ENCODE peak calls at places on chromosomes 2 and 18, in seven cellular contexts. L is Peyer's patch, P is heart left ventricle, F is transverse colon, G is ovary, N is fibroblast of pulmonary artery, R is kidney epithelial cell. X is an unnamed sample.

GRCh38 chr2:215465246-215465645 is 29.4 kb upstream of the FN1 start:
- DNase-seq in L (no peak), P (no peak), F (no peak), G (no peak), N (peak; percentile 69), R (no peak), X (no peak)

GRCh38 chr2:22894761-22895160 is 490.2 kb upstream of the KLHL29 start:
- DNase-seq in L (no peak), P (no peak), F (no peak), G (no peak), N (no peak), R (no peak), X (no peak)

GRCh38 chr2:198874502-198874858 is 583.3 kb downstream of the SATB2 start:
- DNase-seq in L (no peak), P (no peak), F (no peak), G (no peak), N (no peak), R (no peak), X (no peak)

GRCh38 chr18:35397976-35398375 is 20.8 kb upstream of the ZNF396 start:
- DNase-seq in L (no peak), P (no peak), F (no peak), G (no peak), N (no peak), R (no peak), X (no peak)

GRCh38 chr2:61460168-61460567 is 10.7 kb downstream of the USP34 start:
- DNase-seq in L (no peak), P (no peak), F (no peak), G (no peak), N (peak; percentile 88), R (peak; percentile 52), X (no peak)

GRCh38 chr2:118122768-118123335 is 34.6 kb downstream of the INSIG2 start:
- DNase-seq in L (no peak), P (no peak), F (no peak), G (no peak), N (no peak), R (peak; percentile 53), X (no peak)

GRCh38 chr2:138356178-138356577 is 145.4 kb upstream of the SPOPL start:
- DNase-seq in L (no peak), P (no peak), F (no peak), G (peak; percentile 26), N (peak; percentile 88), R (no peak), X (peak; percentile 57)

GRCh38 chr18:32919799-32920198 is 147.0 kb upstream of the KLHL14 start:
- DNase-seq in L (peak; percentile 76), P (no peak), F (peak; percentile 8), G (no peak), N (peak; percentile 3), R (no peak), X (no peak)

GRCh38 chr2:29147963-29148362 is 32.7 kb downstream of the CLIP4 start:
- DNase-seq in L (no peak), P (no peak), F (no peak), G (no peak), N (no peak), R (no peak), X (no peak)

GRCh38 chr2:118689033-118689432 is 158.4 kb downstream of the EN1 start:
- DNase-seq in L (no peak), P (no peak), F (no peak), G (no peak), N (no peak), R (no peak), X (no peak)

GRCh38 chr2:228917195-228917594 is 353.9 kb downstream of the PID1 start:
- DNase-seq in L (no peak), P (no peak), F (no peak), G (no peak), N (peak; percentile 71), R (no peak), X (no peak)

GRCh38 chr18:46051731-46052461 is 20.2 kb downstream of the PSTPIP2 start:
- DNase-seq in L (no peak), P (no peak), F (no peak), G (no peak), N (peak; percentile 90), R (peak; percentile 89), X (no peak)

GRCh38 chr2:119264781-119265692 is 41.4 kb downstream of the STEAP3 start:
- DNase-seq in L (peak; percentile 66), P (peak; percentile 33), F (peak; percentile 50), G (no peak), N (peak; percentile 68), R (no peak), X (no peak)

GRCh38 chr18:32455346-32455745 is 15.3 kb downstream of the GAREM1 start:
- DNase-seq in L (no peak), P (no peak), F (no peak), G (no peak), N (no peak), R (no peak), X (no peak)

GRCh38 chr2:11864724-11865123 is 118.3 kb downstream of the LPIN1 start:
- DNase-seq in L (no peak), P (no peak), F (no peak), G (no peak), N (no peak), R (no peak), X (no peak)

GRCh38 chr2:44972771-44973535 is 31.5 kb downstream of the SIX3 start:
- DNase-seq in L (no peak), P (no peak), F (no peak), G (no peak), N (no peak), R (no peak), X (no peak)

GRCh38 chr18:58338961-58339722 is 289.7 kb downstream of the ALPK2 start:
- DNase-seq in L (no peak), P (no peak), F (no peak), G (peak; percentile 55), N (peak; percentile 32), R (no peak), X (peak; percentile 18)

GRCh38 chr18:48777026-48777736 is 173.6 kb downstream of the SMAD7 start:
- DNase-seq in L (peak; percentile 84), P (peak; percentile 70), F (peak; percentile 74), G (peak; percentile 64), N (peak; percentile 56), R (no peak), X (no peak)

GRCh38 chr18:71001597-71001996 is 712.8 kb downstream of the SOCS6 start:
- DNase-seq in L (no peak), P (no peak), F (no peak), G (no peak), N (peak; percentile 13), R (no peak), X (no peak)

DNA sequence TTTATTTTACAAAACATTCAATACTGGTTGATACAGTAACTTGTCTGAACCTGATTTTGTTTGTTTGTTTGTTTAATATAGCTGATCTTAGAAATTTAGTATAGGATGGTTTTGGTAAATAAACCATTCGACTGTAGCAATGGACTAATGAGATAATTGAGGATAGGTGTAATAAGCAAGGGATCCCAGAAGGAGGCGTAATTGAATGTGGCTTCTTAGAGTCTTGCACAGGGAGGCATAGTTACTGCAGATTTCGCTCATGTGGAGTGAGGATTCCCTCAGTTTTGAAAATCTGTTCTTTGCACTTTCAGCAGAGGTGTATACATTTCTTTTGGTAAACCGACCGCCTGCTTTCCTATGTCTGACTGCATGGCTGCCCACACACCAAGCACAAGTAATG is 709.6 kb downstream of the SOCS6 start:
- DNase-seq in L (no peak), P (no peak), F (no peak), G (no peak), N (peak; percentile 35), R (no peak), X (no peak)
- TF ChIP-seq CTCF in L (no peak), P (no peak), F (no peak), G (no peak), N (peak; percentile 31), R (peak; percentile 6), X (no peak)

GRCh38 chr2:225033440-225034390 is 8.6 kb downstream of the DOCK10 start:
- DNase-seq in L (no peak), P (no peak), F (no peak), G (no peak), N (no peak), R (no peak), X (no peak)

GRCh38 chr2:225038076-225038571 is 4.1 kb downstream of the DOCK10 start:
- DNase-seq in L (no peak), P (no peak), F (no peak), G (no peak), N (no peak), R (no peak), X (no peak)

GRCh38 chr2:225040862-225041209 is 1.4 kb downstream of the DOCK10 start:
- DNase-seq in L (no peak), P (no peak), F (peak; percentile 25), G (peak; percentile 17), N (no peak), R (no peak), X (no peak)

GRCh38 chr2:225036431-225036830 is 5.8 kb downstream of the DOCK10 start:
- DNase-seq in L (no peak), P (no peak), F (no peak), G (no peak), N (no peak), R (no peak), X (no peak)

GRCh38 chr2:225037374-225038075 is 4.7 kb downstream of the DOCK10 start:
- DNase-seq in L (no peak), P (no peak), F (no peak), G (no peak), N (no peak), R (no peak), X (no peak)
- H3K4me3 ChIP-seq in L (no peak overlapping the region), P (no peak overlapping the region), F (no peak overlapping the region), G (no peak overlapping the region), N (no peak overlapping the region), R (no peak overlapping the region), X (no peak overlapping the region)

GRCh38 chr2:234615643-234616356 is 118.9 kb upstream of the ARL4C start:
- DNase-seq in L (no peak), P (no peak), F (no peak), G (no peak), N (no peak), R (no peak), X (no peak)

GRCh38 chr2:234608946-234609345 is 112.1 kb upstream of the ARL4C start:
- DNase-seq in L (no peak), P (no peak), F (no peak), G (no peak), N (no peak), R (no peak), X (no peak)

GRCh38 chr2:234606906-234607305 is 110.0 kb upstream of the ARL4C start:
- DNase-seq in L (no peak), P (no peak), F (no peak), G (no peak), N (no peak), R (peak; percentile 86), X (no peak)

GRCh38 chr2:234607691-234608090 is 110.8 kb upstream of the ARL4C start:
- DNase-seq in L (no peak), P (no peak), F (no peak), G (no peak), N (no peak), R (no peak), X (no peak)

DNA sequence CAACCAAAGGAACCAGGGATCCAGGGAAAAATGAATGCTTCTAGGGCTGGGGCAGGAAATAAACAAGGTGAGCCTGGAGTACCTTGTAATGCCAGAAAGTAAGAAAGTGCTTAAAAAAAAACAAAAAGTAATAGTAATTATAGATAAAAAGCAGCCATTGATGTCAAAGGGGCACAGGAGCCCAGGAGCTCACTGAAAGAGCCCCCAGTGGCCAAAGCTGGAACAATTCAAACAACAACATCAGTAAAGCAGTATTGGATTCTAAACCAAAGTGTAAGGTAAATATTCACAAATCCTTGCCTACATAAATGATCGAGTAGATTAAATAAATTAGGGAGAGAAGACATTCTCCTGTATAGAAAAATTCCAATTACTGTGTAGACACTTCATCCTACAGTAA is 114.3 kb upstream of the ARL4C start:
- DNase-seq in L (no peak), P (no peak), F (no peak), G (no peak), N (no peak), R (no peak), X (no peak)
- TF ChIP-seq CTCF in L (no peak), P (no peak), F (no peak), G (no peak), N (peak; percentile 38), R (peak; percentile 29), X (peak; percentile 39)

GRCh38 chr2:25213229-25213628 is 44.8 kb upstream of the POMC start:
- DNase-seq in L (no peak), P (no peak), F (no peak), G (no peak), N (no peak), R (no peak), X (no peak)
- H3K4me3 ChIP-seq in L (no peak overlapping the region), P (no peak overlapping the region), F (no peak overlapping the region), G (no peak overlapping the region), N (no peak overlapping the region), R (no peak overlapping the region), X (no peak overlapping the region)

X was measured in astrocyte of the cerebellum.